ENCODE peak calls at places on chromosomes 16 and 17, in five cellular contexts. X is A549, J is fibroblast of lung, O is gastrocnemius medialis, G is breast epithelium. Q is an unnamed sample.

GRCh38 chr17:32912218-32912897 is 15.6 kb upstream of the TMEM98 start:
- DNase-seq in X (no peak), O (no peak), G (peak; percentile 71), J (peak; percentile 62), Q (peak; percentile 84)

GRCh38 chr17:7838291-7839075 is 4.5 kb downstream of the KDM6B start:
- DNase-seq in O (peak; percentile 64), G (no peak), X (no peak), J (peak; percentile 75), Q (no peak)

GRCh38 chr16:89257757-89258465 is 40.4 kb downstream of the ZNF778 start:
- DNase-seq in X (no peak), G (no peak), O (no peak), J (no peak), Q (no peak)

GRCh38 chr16:88591577-88592021 is 21.4 kb downstream of the ZC3H18 start:
- DNase-seq in X (no peak), G (no peak), O (peak; percentile 45), J (peak; percentile 79), Q (peak; percentile 93)

GRCh38 chr17:75723201-75723930 is 2.1 kb downstream of the ITGB4 start:
- DNase-seq in J (no peak), G (no peak), O (no peak), X (no peak), Q (no peak)

GRCh38 chr17:29115906-29116651 is 64.1 kb downstream of the MYO18A start:
- DNase-seq in O (no peak), J (peak; percentile 55), X (peak; percentile 87), G (no peak), Q (no peak)

GRCh38 chr17:57534863-57535651 is 210.0 kb downstream of the CCDC182 start:
- DNase-seq in O (peak; percentile 35), J (no peak), G (peak; percentile 66), X (no peak), Q (no peak)

GRCh38 chr16:66238696-66239095 is 127.8 kb upstream of the CDH5 start:
- DNase-seq in X (no peak), J (peak; percentile 43), O (no peak), G (no peak), Q (no peak)

GRCh38 chr17:8142158-8142886 is 9.9 kb downstream of the PER1 start:
- DNase-seq in J (no peak), X (no peak), O (no peak), G (no peak), Q (no peak)

GRCh38 chr17:45234641-45235040 is 13.0 kb downstream of the FMNL1 start:
- DNase-seq in X (no peak), J (no peak), O (no peak), G (no peak), Q (no peak)

GRCh38 chr17:48832491-48832890 is 1.7 kb downstream of the CALCOCO2 start:
- DNase-seq in G (no peak), X (no peak), J (no peak), O (no peak), Q (no peak)

GRCh38 chr17:50120475-50121253 is 9.3 kb downstream of the SAMD14 start:
- DNase-seq in J (no peak), O (no peak), G (no peak), X (no peak), Q (no peak)

DNA sequence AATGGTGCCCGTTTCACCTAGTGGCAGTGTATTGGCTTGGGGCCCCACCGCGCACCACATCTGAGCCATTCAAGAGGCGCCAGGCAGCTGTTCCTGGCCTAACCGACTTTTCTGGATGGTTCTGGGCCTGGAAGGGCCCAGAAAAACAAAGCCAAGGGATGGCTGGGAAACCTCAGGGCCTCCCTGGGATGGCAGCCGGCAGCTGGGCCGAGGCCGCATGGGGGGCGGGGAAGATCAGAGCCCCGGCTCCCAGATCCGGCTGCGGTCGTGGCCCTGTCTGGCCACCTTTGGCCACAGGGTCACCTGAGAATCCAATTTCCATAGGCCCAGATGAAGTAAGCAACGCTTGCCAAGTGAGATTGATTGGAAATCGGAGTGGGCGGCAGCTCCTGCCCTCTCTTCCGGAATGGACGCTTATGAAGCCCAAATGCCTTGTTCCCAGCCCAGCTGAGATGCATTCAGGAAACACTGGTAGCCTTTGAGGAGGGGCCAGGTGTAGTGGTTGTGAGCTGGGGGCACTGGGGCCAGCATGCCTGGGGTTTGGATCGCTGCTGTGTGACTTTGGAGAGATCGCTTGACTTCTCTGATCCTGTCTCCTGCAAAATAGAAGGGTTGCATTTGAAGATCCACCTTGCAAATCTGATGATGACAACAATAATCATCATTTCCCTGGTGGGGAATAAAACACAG is 163.8 kb upstream of the GSE1 start:
- DNase-seq in G (no peak), J (no peak), X (no peak), O (peak; percentile 48), Q (no peak)
- H3K27ac ChIP-seq in G (peak overlapping the region; percentile 76), J (no peak overlapping the region), X (no peak overlapping the region), O (peak overlapping the region; percentile 69), Q (no peak overlapping the region)

GRCh38 chr16:81784042-81784785 is 5.1 kb downstream of the PLCG2 start:
- DNase-seq in X (no peak), J (no peak), G (no peak), O (no peak), Q (no peak)
- H3K27ac ChIP-seq in X (no peak overlapping the region), J (no peak overlapping the region), G (no peak overlapping the region), O (no peak overlapping the region), Q (no peak overlapping the region)

DNA sequence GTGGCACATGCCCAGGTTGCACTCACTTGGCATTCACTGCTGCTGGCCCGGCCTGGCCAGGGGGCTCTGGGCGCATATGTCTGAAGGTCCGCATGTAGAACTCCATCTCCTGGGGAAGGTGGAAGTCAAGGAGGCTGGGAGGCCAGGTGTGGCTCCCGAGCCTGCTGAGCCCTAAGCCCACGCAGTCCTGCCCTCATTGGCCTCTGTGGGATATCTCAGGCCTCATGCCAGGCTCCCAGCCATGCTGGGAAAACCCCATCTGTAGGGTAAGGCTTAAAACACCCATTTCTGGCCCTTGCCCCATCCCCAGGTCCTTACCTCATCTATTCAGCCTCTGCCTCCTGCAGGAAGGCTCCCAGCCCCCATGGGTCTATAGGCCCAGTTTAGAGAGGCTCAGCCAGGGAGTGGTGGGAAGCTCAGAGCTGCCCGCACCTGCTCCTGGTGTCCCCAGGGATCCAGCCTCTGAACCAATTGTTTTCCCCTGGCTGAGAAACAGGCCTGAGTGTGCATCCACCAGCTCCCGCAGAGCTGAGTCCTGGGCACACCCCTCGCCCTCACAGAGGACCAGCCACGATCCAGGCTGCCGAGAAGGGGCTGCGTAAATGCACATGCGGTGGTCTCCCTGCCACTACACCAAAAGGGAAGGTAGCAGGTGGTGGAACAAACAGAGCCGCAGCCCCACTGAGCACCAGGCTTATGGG is 2.3 kb upstream of the TPPP3 start:
- DNase-seq in G (no peak), X (no peak), O (no peak), J (no peak), Q (no peak)
- H3K27ac ChIP-seq in G (peak overlapping the region; percentile 86), X (peak overlapping the region; percentile 68), O (peak overlapping the region; percentile 63), J (peak overlapping the region; percentile 13), Q (peak overlapping the region; percentile 81)

GRCh38 chr16:11729787-11730186 is 12.9 kb downstream of the TXNDC11 start:
- DNase-seq in J (no peak), X (no peak), O (no peak), G (no peak), Q (no peak)
- H3K27ac ChIP-seq in J (no peak overlapping the region), X (no peak overlapping the region), O (peak overlapping the region; percentile 95), G (no peak overlapping the region), Q (no peak overlapping the region)

GRCh38 chr17:77677210-77677609 is 281.3 kb upstream of the TNRC6C start:
- DNase-seq in X (no peak), J (no peak), O (peak; percentile 47), G (no peak), Q (no peak)
- H3K27ac ChIP-seq in X (no peak overlapping the region), J (no peak overlapping the region), O (peak overlapping the region; percentile 1), G (no peak overlapping the region), Q (no peak overlapping the region)